ENCODE peak calls at places on chromosomes 12 and 14, in six cellular contexts. One of them, this sample, is unnamed.

GRCh38 chr12:39392154-39392925 is 50.6 kb downstream of the KIF21A start:
- DNase-seq in lower lobe of right lung: no peak
- DNase-seq in stimulated activated CD4-positive, alpha-beta T cell treated with anti-CD3 and anti-CD28 coated beads, TNF-alpha, amount 100 ng/mL, for 4 hours: no peak
- DNase-seq in HCT116: no peak
- DNase-seq in left ventricle myocardium inferior: no peak
- DNase-seq in activated T-cell treated with anti-CD3 and anti-CD28 coated beads, Interleukin-2, amount 50 U/mL, for 1 hour: no peak
- DNase-seq in this sample: no peak

GRCh38 chr12:20491290-20491689 is 123.0 kb downstream of the PDE3A start:
- DNase-seq in lower lobe of right lung: no peak
- DNase-seq in stimulated activated CD4-positive, alpha-beta T cell treated with anti-CD3 and anti-CD28 coated beads, TNF-alpha, amount 100 ng/mL, for 4 hours: no peak
- DNase-seq in HCT116: no peak
- DNase-seq in left ventricle myocardium inferior: no peak
- DNase-seq in activated T-cell treated with anti-CD3 and anti-CD28 coated beads, Interleukin-2, amount 50 U/mL, for 1 hour: no peak
- DNase-seq in this sample: no peak

GRCh38 chr14:71358209-71358931 is 451.1 kb downstream of the PCNX1 start:
- DNase-seq in lower lobe of right lung: no peak
- DNase-seq in stimulated activated CD4-positive, alpha-beta T cell treated with anti-CD3 and anti-CD28 coated beads, TNF-alpha, amount 100 ng/mL, for 4 hours: no peak
- DNase-seq in HCT116: no peak
- DNase-seq in left ventricle myocardium inferior: no peak
- DNase-seq in activated T-cell treated with anti-CD3 and anti-CD28 coated beads, Interleukin-2, amount 50 U/mL, for 1 hour: no peak
- DNase-seq in this sample: no peak

GRCh38 chr12:130916251-130916911 is 37.3 kb upstream of the ADGRD1 start:
- DNase-seq in lower lobe of right lung: peak
- DNase-seq in stimulated activated CD4-positive, alpha-beta T cell treated with anti-CD3 and anti-CD28 coated beads, TNF-alpha, amount 100 ng/mL, for 4 hours: no peak
- DNase-seq in HCT116: peak
- DNase-seq in left ventricle myocardium inferior: peak
- DNase-seq in activated T-cell treated with anti-CD3 and anti-CD28 coated beads, Interleukin-2, amount 50 U/mL, for 1 hour: no peak
- DNase-seq in this sample: peak

GRCh38 chr12:113476093-113476986 is 4.7 kb upstream of the LHX5 start:
- DNase-seq in lower lobe of right lung: no peak
- DNase-seq in stimulated activated CD4-positive, alpha-beta T cell treated with anti-CD3 and anti-CD28 coated beads, TNF-alpha, amount 100 ng/mL, for 4 hours: no peak
- DNase-seq in HCT116: no peak
- DNase-seq in left ventricle myocardium inferior: no peak
- DNase-seq in activated T-cell treated with anti-CD3 and anti-CD28 coated beads, Interleukin-2, amount 50 U/mL, for 1 hour: no peak
- DNase-seq in this sample: no peak

GRCh38 chr12:120183211-120183631 is 11.3 kb downstream of the GCN1 start:
- DNase-seq in lower lobe of right lung: no peak
- DNase-seq in stimulated activated CD4-positive, alpha-beta T cell treated with anti-CD3 and anti-CD28 coated beads, TNF-alpha, amount 100 ng/mL, for 4 hours: no peak
- DNase-seq in HCT116: no peak
- DNase-seq in left ventricle myocardium inferior: no peak
- DNase-seq in activated T-cell treated with anti-CD3 and anti-CD28 coated beads, Interleukin-2, amount 50 U/mL, for 1 hour: no peak
- DNase-seq in this sample: no peak

GRCh38 chr14:21846227-21846885 is 172.7 kb upstream of the OR4E1 start:
- DNase-seq in lower lobe of right lung: no peak
- DNase-seq in stimulated activated CD4-positive, alpha-beta T cell treated with anti-CD3 and anti-CD28 coated beads, TNF-alpha, amount 100 ng/mL, for 4 hours: peak
- DNase-seq in HCT116: no peak
- DNase-seq in left ventricle myocardium inferior: no peak
- DNase-seq in activated T-cell treated with anti-CD3 and anti-CD28 coated beads, Interleukin-2, amount 50 U/mL, for 1 hour: peak
- DNase-seq in this sample: peak

GRCh38 chr12:70121562-70121961 is 121.7 kb upstream of the CNOT2 start:
- DNase-seq in lower lobe of right lung: no peak
- DNase-seq in stimulated activated CD4-positive, alpha-beta T cell treated with anti-CD3 and anti-CD28 coated beads, TNF-alpha, amount 100 ng/mL, for 4 hours: no peak
- DNase-seq in HCT116: no peak
- DNase-seq in left ventricle myocardium inferior: no peak
- DNase-seq in activated T-cell treated with anti-CD3 and anti-CD28 coated beads, Interleukin-2, amount 50 U/mL, for 1 hour: no peak
- DNase-seq in this sample: no peak

GRCh38 chr14:74613211-74613914 is 1.3 kb upstream of the LTBP2 start:
- DNase-seq in lower lobe of right lung: no peak
- DNase-seq in stimulated activated CD4-positive, alpha-beta T cell treated with anti-CD3 and anti-CD28 coated beads, TNF-alpha, amount 100 ng/mL, for 4 hours: no peak
- DNase-seq in HCT116: no peak
- DNase-seq in left ventricle myocardium inferior: no peak
- DNase-seq in activated T-cell treated with anti-CD3 and anti-CD28 coated beads, Interleukin-2, amount 50 U/mL, for 1 hour: no peak
- DNase-seq in this sample: no peak

GRCh38 chr12:103519632-103520031 is 23.9 kb upstream of the C12orf42 start:
- DNase-seq in lower lobe of right lung: no peak
- DNase-seq in stimulated activated CD4-positive, alpha-beta T cell treated with anti-CD3 and anti-CD28 coated beads, TNF-alpha, amount 100 ng/mL, for 4 hours: no peak
- DNase-seq in HCT116: no peak
- DNase-seq in left ventricle myocardium inferior: no peak
- DNase-seq in activated T-cell treated with anti-CD3 and anti-CD28 coated beads, Interleukin-2, amount 50 U/mL, for 1 hour: no peak
- DNase-seq in this sample: no peak

GRCh38 chr12:68259318-68259940 is 6.0 kb upstream of the IL22 start:
- DNase-seq in lower lobe of right lung: no peak
- DNase-seq in stimulated activated CD4-positive, alpha-beta T cell treated with anti-CD3 and anti-CD28 coated beads, TNF-alpha, amount 100 ng/mL, for 4 hours: no peak
- DNase-seq in HCT116: no peak
- DNase-seq in left ventricle myocardium inferior: no peak
- DNase-seq in activated T-cell treated with anti-CD3 and anti-CD28 coated beads, Interleukin-2, amount 50 U/mL, for 1 hour: no peak
- DNase-seq in this sample: no peak

GRCh38 chr12:81888341-81888740 is 129.2 kb upstream of the PPFIA2 start:
- DNase-seq in lower lobe of right lung: no peak
- DNase-seq in stimulated activated CD4-positive, alpha-beta T cell treated with anti-CD3 and anti-CD28 coated beads, TNF-alpha, amount 100 ng/mL, for 4 hours: no peak
- DNase-seq in HCT116: no peak
- DNase-seq in left ventricle myocardium inferior: no peak
- DNase-seq in activated T-cell treated with anti-CD3 and anti-CD28 coated beads, Interleukin-2, amount 50 U/mL, for 1 hour: no peak
- DNase-seq in this sample: no peak

GRCh38 chr12:34403706-34404376 is 381.5 kb downstream of the ALG10 start:
- DNase-seq in lower lobe of right lung: peak
- DNase-seq in stimulated activated CD4-positive, alpha-beta T cell treated with anti-CD3 and anti-CD28 coated beads, TNF-alpha, amount 100 ng/mL, for 4 hours: no peak
- DNase-seq in HCT116: no peak
- DNase-seq in left ventricle myocardium inferior: peak
- DNase-seq in activated T-cell treated with anti-CD3 and anti-CD28 coated beads, Interleukin-2, amount 50 U/mL, for 1 hour: peak
- DNase-seq in this sample: peak

GRCh38 chr14:49303952-49304516 is 282.1 kb downstream of the RPS29 start:
- DNase-seq in lower lobe of right lung: no peak
- DNase-seq in stimulated activated CD4-positive, alpha-beta T cell treated with anti-CD3 and anti-CD28 coated beads, TNF-alpha, amount 100 ng/mL, for 4 hours: no peak
- DNase-seq in HCT116: no peak
- DNase-seq in left ventricle myocardium inferior: no peak
- DNase-seq in activated T-cell treated with anti-CD3 and anti-CD28 coated beads, Interleukin-2, amount 50 U/mL, for 1 hour: no peak
- DNase-seq in this sample: no peak

GRCh38 chr12:15522574-15523187 is 200.4 kb downstream of the PTPRO start:
- DNase-seq in lower lobe of right lung: no peak
- DNase-seq in stimulated activated CD4-positive, alpha-beta T cell treated with anti-CD3 and anti-CD28 coated beads, TNF-alpha, amount 100 ng/mL, for 4 hours: no peak
- DNase-seq in HCT116: peak
- DNase-seq in left ventricle myocardium inferior: no peak
- DNase-seq in activated T-cell treated with anti-CD3 and anti-CD28 coated beads, Interleukin-2, amount 50 U/mL, for 1 hour: no peak
- DNase-seq in this sample: no peak

GRCh38 chr14:89221109-89221508 is 195.9 kb downstream of the FOXN3 start:
- DNase-seq in lower lobe of right lung: no peak
- DNase-seq in stimulated activated CD4-positive, alpha-beta T cell treated with anti-CD3 and anti-CD28 coated beads, TNF-alpha, amount 100 ng/mL, for 4 hours: no peak
- DNase-seq in HCT116: no peak
- DNase-seq in left ventricle myocardium inferior: no peak
- DNase-seq in activated T-cell treated with anti-CD3 and anti-CD28 coated beads, Interleukin-2, amount 50 U/mL, for 1 hour: no peak
- DNase-seq in this sample: no peak

GRCh38 chr12:48021485-48022179 is 17.4 kb upstream of the COL2A1 start:
- DNase-seq in lower lobe of right lung: no peak
- DNase-seq in stimulated activated CD4-positive, alpha-beta T cell treated with anti-CD3 and anti-CD28 coated beads, TNF-alpha, amount 100 ng/mL, for 4 hours: no peak
- DNase-seq in HCT116: no peak
- DNase-seq in left ventricle myocardium inferior: no peak
- DNase-seq in activated T-cell treated with anti-CD3 and anti-CD28 coated beads, Interleukin-2, amount 50 U/mL, for 1 hour: no peak
- DNase-seq in this sample: no peak

GRCh38 chr12:1738480-1738879 is 47.6 kb downstream of the ADIPOR2 start:
- DNase-seq in lower lobe of right lung: no peak
- DNase-seq in stimulated activated CD4-positive, alpha-beta T cell treated with anti-CD3 and anti-CD28 coated beads, TNF-alpha, amount 100 ng/mL, for 4 hours: no peak
- DNase-seq in HCT116: no peak
- DNase-seq in left ventricle myocardium inferior: no peak
- DNase-seq in activated T-cell treated with anti-CD3 and anti-CD28 coated beads, Interleukin-2, amount 50 U/mL, for 1 hour: no peak
- DNase-seq in this sample: no peak

GRCh38 chr12:52585951-52586350 is 12.3 kb upstream of the KRT74 start:
- DNase-seq in lower lobe of right lung: no peak
- DNase-seq in stimulated activated CD4-positive, alpha-beta T cell treated with anti-CD3 and anti-CD28 coated beads, TNF-alpha, amount 100 ng/mL, for 4 hours: peak
- DNase-seq in HCT116: no peak
- DNase-seq in left ventricle myocardium inferior: no peak
- DNase-seq in activated T-cell treated with anti-CD3 and anti-CD28 coated beads, Interleukin-2, amount 50 U/mL, for 1 hour: peak
- DNase-seq in this sample: peak

GRCh38 chr14:71720978-71721624 is 211.1 kb upstream of the RGS6 start:
- DNase-seq in lower lobe of right lung: no peak
- DNase-seq in stimulated activated CD4-positive, alpha-beta T cell treated with anti-CD3 and anti-CD28 coated beads, TNF-alpha, amount 100 ng/mL, for 4 hours: no peak
- DNase-seq in HCT116: peak
- DNase-seq in left ventricle myocardium inferior: no peak
- DNase-seq in activated T-cell treated with anti-CD3 and anti-CD28 coated beads, Interleukin-2, amount 50 U/mL, for 1 hour: no peak
- DNase-seq in this sample: no peak

GRCh38 chr12:94033767-94034166 is 114.6 kb upstream of the PLXNC1 start:
- DNase-seq in lower lobe of right lung: no peak
- DNase-seq in stimulated activated CD4-positive, alpha-beta T cell treated with anti-CD3 and anti-CD28 coated beads, TNF-alpha, amount 100 ng/mL, for 4 hours: no peak
- DNase-seq in HCT116: no peak
- DNase-seq in left ventricle myocardium inferior: no peak
- DNase-seq in activated T-cell treated with anti-CD3 and anti-CD28 coated beads, Interleukin-2, amount 50 U/mL, for 1 hour: no peak
- DNase-seq in this sample: no peak

GRCh38 chr14:105117710-105118385 is 50.7 kb downstream of the JAG2 start:
- DNase-seq in lower lobe of right lung: no peak
- DNase-seq in stimulated activated CD4-positive, alpha-beta T cell treated with anti-CD3 and anti-CD28 coated beads, TNF-alpha, amount 100 ng/mL, for 4 hours: no peak
- DNase-seq in HCT116: no peak
- DNase-seq in left ventricle myocardium inferior: no peak
- DNase-seq in activated T-cell treated with anti-CD3 and anti-CD28 coated beads, Interleukin-2, amount 50 U/mL, for 1 hour: no peak
- DNase-seq in this sample: no peak

GRCh38 chr12:27901959-27902358 is 70.6 kb downstream of the PTHLH start:
- DNase-seq in lower lobe of right lung: no peak
- DNase-seq in stimulated activated CD4-positive, alpha-beta T cell treated with anti-CD3 and anti-CD28 coated beads, TNF-alpha, amount 100 ng/mL, for 4 hours: no peak
- DNase-seq in HCT116: no peak
- DNase-seq in left ventricle myocardium inferior: no peak
- DNase-seq in activated T-cell treated with anti-CD3 and anti-CD28 coated beads, Interleukin-2, amount 50 U/mL, for 1 hour: no peak
- DNase-seq in this sample: no peak

GRCh38 chr12:88638956-88639355 is 58.7 kb upstream of the KITLG start:
- DNase-seq in lower lobe of right lung: no peak
- DNase-seq in stimulated activated CD4-positive, alpha-beta T cell treated with anti-CD3 and anti-CD28 coated beads, TNF-alpha, amount 100 ng/mL, for 4 hours: no peak
- DNase-seq in HCT116: no peak
- DNase-seq in left ventricle myocardium inferior: no peak
- DNase-seq in activated T-cell treated with anti-CD3 and anti-CD28 coated beads, Interleukin-2, amount 50 U/mL, for 1 hour: no peak
- DNase-seq in this sample: no peak

GRCh38 chr12:46261658-46262057 is 7.2 kb downstream of the SLC38A1 start:
- DNase-seq in lower lobe of right lung: no peak
- DNase-seq in stimulated activated CD4-positive, alpha-beta T cell treated with anti-CD3 and anti-CD28 coated beads, TNF-alpha, amount 100 ng/mL, for 4 hours: no peak
- DNase-seq in HCT116: no peak
- DNase-seq in left ventricle myocardium inferior: no peak
- DNase-seq in activated T-cell treated with anti-CD3 and anti-CD28 coated beads, Interleukin-2, amount 50 U/mL, for 1 hour: no peak
- DNase-seq in this sample: no peak

GRCh38 chr14:82755923-82756322 is 1222.3 kb upstream of the SEL1L start:
- DNase-seq in lower lobe of right lung: no peak
- DNase-seq in stimulated activated CD4-positive, alpha-beta T cell treated with anti-CD3 and anti-CD28 coated beads, TNF-alpha, amount 100 ng/mL, for 4 hours: no peak
- DNase-seq in HCT116: no peak
- DNase-seq in left ventricle myocardium inferior: no peak
- DNase-seq in activated T-cell treated with anti-CD3 and anti-CD28 coated beads, Interleukin-2, amount 50 U/mL, for 1 hour: no peak
- DNase-seq in this sample: no peak

GRCh38 chr14:97580923-97581495 is 783.8 kb downstream of the VRK1 start:
- DNase-seq in lower lobe of right lung: no peak
- DNase-seq in stimulated activated CD4-positive, alpha-beta T cell treated with anti-CD3 and anti-CD28 coated beads, TNF-alpha, amount 100 ng/mL, for 4 hours: no peak
- DNase-seq in HCT116: no peak
- DNase-seq in left ventricle myocardium inferior: no peak
- DNase-seq in activated T-cell treated with anti-CD3 and anti-CD28 coated beads, Interleukin-2, amount 50 U/mL, for 1 hour: no peak
- DNase-seq in this sample: no peak

GRCh38 chr14:92846162-92846897 is 52.2 kb downstream of the GOLGA5 start:
- DNase-seq in lower lobe of right lung: no peak
- DNase-seq in stimulated activated CD4-positive, alpha-beta T cell treated with anti-CD3 and anti-CD28 coated beads, TNF-alpha, amount 100 ng/mL, for 4 hours: no peak
- DNase-seq in HCT116: peak
- DNase-seq in left ventricle myocardium inferior: no peak
- DNase-seq in activated T-cell treated with anti-CD3 and anti-CD28 coated beads, Interleukin-2, amount 50 U/mL, for 1 hour: no peak
- DNase-seq in this sample: no peak

This sample was measured in activated naive CD8-positive, alpha-beta T cell treated with anti-CD3 and anti-CD28 coated beads, Interleukin-2, amount 10 ng/mL, durations not matched to agents 7 days and 5 days.